ENCODE peak calls at places on chromosomes 7 and 10, in six cellular contexts. P is iPS DF 6.9, O is smooth muscle cell of the brain vasculature, W is HT-29, A is NCI-H524, V is astrocyte of the spinal cord. H is an unnamed sample.

GRCh38 chr10:120034236-120034635 is 141.7 kb downstream of the SEC23IP start:
- DNase-seq in A (no peak), O (no peak), P (no peak), W (no peak), V (no peak), H (no peak)

GRCh38 chr10:90871279-90871760 is 454 bp upstream of the RPP30 start:
- DNase-seq in O (peak), V (peak), A (peak), P (peak), W (peak), H (peak)

GRCh38 chr10:15168296-15168780 is at the start of gene NMT2:
- DNase-seq in P (peak), O (peak), A (peak), V (no peak), W (peak), H (no peak)

GRCh38 chr7:159139202-159139601 is 5.5 kb downstream of the VIPR2 start:
- DNase-seq in O (no peak), W (no peak), V (no peak), P (no peak), A (no peak), H (no peak)

GRCh38 chr10:124998624-124999291 is 56.8 kb downstream of the ZRANB1 start:
- DNase-seq in W (no peak), V (no peak), O (no peak), P (no peak), A (no peak), H (no peak)

GRCh38 chr7:2958416-2959342 is 85.0 kb downstream of the CARD11 start:
- DNase-seq in O (no peak), A (no peak), W (no peak), P (no peak), V (no peak), H (no peak)

GRCh38 chr7:17593854-17594419 is 295.5 kb downstream of the AHR start:
- DNase-seq in O (no peak), W (no peak), V (peak), P (no peak), A (no peak), H (no peak)

GRCh38 chr7:114822131-114822530 is 99.8 kb upstream of the MDFIC start:
- DNase-seq in A (no peak), V (no peak), W (no peak), P (no peak), O (no peak), H (no peak)

GRCh38 chr10:30574423-30574796 is 55.1 kb downstream of the LYZL2 start:
- DNase-seq in V (no peak), A (no peak), O (no peak), P (no peak), W (no peak), H (no peak)

GRCh38 chr10:120019568-120019967 is 127.0 kb downstream of the SEC23IP start:
- DNase-seq in W (no peak), V (no peak), P (no peak), A (no peak), O (no peak), H (no peak)

GRCh38 chr7:86282014-86282682 is 361.6 kb upstream of the GRM3 start:
- DNase-seq in P (no peak), A (no peak), O (no peak), V (no peak), W (no peak), H (no peak)

GRCh38 chr10:62010366-62010765 is 108.9 kb downstream of the ARID5B start:
- DNase-seq in W (no peak), V (no peak), P (no peak), A (no peak), O (no peak), H (no peak)

GRCh38 chr10:77230194-77230593 is 407.4 kb downstream of the KCNMA1 start:
- DNase-seq in W (no peak), O (no peak), V (peak), P (no peak), A (no peak), H (no peak)

GRCh38 chr7:96415293-96415940 is 93.5 kb upstream of the SLC25A13 start:
- DNase-seq in P (no peak), A (no peak), W (peak), O (no peak), V (no peak), H (no peak)

GRCh38 chr10:69901623-69902505 is 100.2 kb downstream of the COL13A1 start:
- DNase-seq in A (no peak), V (peak), P (peak), O (no peak), W (peak), H (peak)

GRCh38 chr7:40200791-40201190 is 66.0 kb downstream of the SUGCT start:
- DNase-seq in O (peak), P (no peak), A (no peak), V (peak), W (no peak), H (no peak)

GRCh38 chr7:137591444-137591843 is 247.9 kb upstream of the PTN start:
- DNase-seq in O (no peak), W (no peak), V (peak), A (no peak), P (no peak), H (peak)

GRCh38 chr7:44183386-44183785 is 5.9 kb downstream of the GCK start:
- DNase-seq in O (no peak), V (no peak), P (no peak), W (no peak), A (no peak), H (no peak)

GRCh38 chr7:39073432-39073831 is 95.7 kb downstream of the POU6F2 start:
- DNase-seq in P (no peak), W (peak), V (no peak), A (peak), O (no peak), H (no peak)

GRCh38 chr10:122140477-122140902 is 130.6 kb upstream of the BTBD16 start:
- DNase-seq in O (no peak), W (no peak), A (no peak), P (no peak), V (peak), H (peak)

GRCh38 chr7:17144313-17144712 is 154.1 kb upstream of the AHR start:
- DNase-seq in P (no peak), O (no peak), W (no peak), V (peak), A (no peak), H (no peak)

GRCh38 chr7:44561962-44562621 is 11.6 kb downstream of the DDX56 start:
- DNase-seq in P (no peak), A (no peak), V (no peak), O (no peak), W (peak), H (peak)

GRCh38 chr7:75850222-75850621 is 28.6 kb upstream of the RHBDD2 start:
- DNase-seq in V (no peak), O (no peak), W (no peak), A (no peak), P (no peak), H (no peak)

GRCh38 chr7:158638001-158638400 is 50.4 kb upstream of the PTPRN2 start:
- DNase-seq in O (no peak), A (no peak), V (no peak), P (no peak), W (no peak), H (no peak)

GRCh38 chr10:25068152-25069058 is 52.0 kb downstream of the THNSL1 start:
- DNase-seq in O (no peak), W (no peak), A (no peak), V (peak), P (peak), H (no peak)

GRCh38 chr10:29420744-29421143 is 131.9 kb downstream of the LYZL1 start:
- DNase-seq in O (no peak), A (no peak), P (no peak), V (no peak), W (no peak), H (no peak)

GRCh38 chr10:100579691-100580090 is 43.9 kb downstream of the HIF1AN start:
- DNase-seq in P (no peak), A (no peak), O (no peak), V (no peak), W (no peak), H (no peak)